ENCODE peak calls at places on chromosomes 1 and 21, in nine cellular contexts. V is A549, B is left ventricle myocardium inferior, M is AG09309, K is pancreas, S is colonic mucosa, J is GM23338, N is GM10248, U is choroid plexus epithelial cell. L is an unnamed sample.

GRCh38 chr1:60924964-60925798 is 157.2 kb upstream of the NFIA start:
- DNase-seq in V (no peak), B (no peak), M (no peak), K (no peak), S (peak), J (no peak), N (no peak), U (no peak), L (no peak)

GRCh38 chr21:44566403-44566802 is 7.1 kb upstream of the KRTAP10-4 start:
- DNase-seq in V (no peak), B (no peak), M (no peak), K (no peak), S (no peak), J (no peak), N (peak), U (no peak), L (no peak)

GRCh38 chr21:16532841-16533240 is 803.1 kb downstream of the USP25 start:
- DNase-seq in V (no peak), B (no peak), M (no peak), K (no peak), S (no peak), J (no peak), N (no peak), U (peak), L (no peak)

GRCh38 chr1:61808968-61809367 is 66.7 kb downstream of the PATJ start:
- DNase-seq in V (no peak), B (no peak), M (no peak), K (no peak), S (no peak), J (no peak), N (no peak), U (peak), L (no peak)

GRCh38 chr1:106534612-106535011 is 521.9 kb upstream of the PRMT6 start:
- DNase-seq in V (no peak), B (no peak), M (no peak), K (no peak), S (no peak), J (peak), N (no peak), U (no peak), L (no peak)

GRCh38 chr21:26809745-26810144 is 35.5 kb downstream of the ADAMTS1 start:
- DNase-seq in V (no peak), B (no peak), M (no peak), K (no peak), S (no peak), J (no peak), N (no peak), U (no peak), L (no peak)

GRCh38 chr1:230222678-230223077 is 155.6 kb downstream of the GALNT2 start:
- DNase-seq in V (no peak), B (no peak), M (no peak), K (no peak), S (no peak), J (no peak), N (no peak), U (peak), L (no peak)

GRCh38 chr1:8431028-8431427 is 113.1 kb downstream of the SLC45A1 start:
- DNase-seq in V (no peak), B (no peak), M (no peak), K (no peak), S (no peak), J (peak), N (no peak), U (peak), L (no peak)

GRCh38 chr1:48649880-48650279 is 126.8 kb downstream of the BEND5 start:
- DNase-seq in V (no peak), B (no peak), M (no peak), K (no peak), S (no peak), J (no peak), N (no peak), U (no peak), L (no peak)

GRCh38 chr1:6445062-6445763 is 20.6 kb downstream of the ESPN start:
- DNase-seq in V (no peak), B (no peak), M (no peak), K (peak), S (peak), J (peak), N (no peak), U (peak), L (peak)

GRCh38 chr21:21195417-21195816 is 197.2 kb downstream of the NCAM2 start:
- DNase-seq in V (no peak), B (no peak), M (no peak), K (no peak), S (no peak), J (no peak), N (no peak), U (no peak), L (no peak)

GRCh38 chr1:68046423-68046822 is 4.0 kb downstream of the DIRAS3 start:
- DNase-seq in V (no peak), B (no peak), M (no peak), K (no peak), S (no peak), J (peak), N (no peak), U (no peak), L (no peak)

GRCh38 chr1:234683856-234684632 is 74.1 kb upstream of the IRF2BP2 start:
- DNase-seq in V (peak), B (peak), M (no peak), K (peak), S (peak), J (peak), N (no peak), U (peak), L (peak)

GRCh38 chr1:224170748-224171478 is 12.1 kb upstream of the DEGS1 start:
- DNase-seq in V (peak), B (no peak), M (no peak), K (no peak), S (no peak), J (peak), N (no peak), U (peak), L (peak)

GRCh38 chr21:27275294-27275927 is 308.5 kb upstream of the ADAMTS5 start:
- DNase-seq in V (no peak), B (no peak), M (peak), K (no peak), S (no peak), J (no peak), N (no peak), U (peak), L (no peak)

GRCh38 chr1:81803423-81804103 is 2.8 kb downstream of the ADGRL2 start:
- DNase-seq in V (no peak), B (no peak), M (no peak), K (no peak), S (peak), J (peak), N (no peak), U (peak), L (no peak)

GRCh38 chr1:154350383-154350782 is 25.1 kb downstream of the ATP8B2 start:
- DNase-seq in V (no peak), B (no peak), M (no peak), K (no peak), S (peak), J (peak), N (no peak), U (no peak), L (peak)

GRCh38 chr21:41868062-41868710 is 11.0 kb downstream of the PRDM15 start:
- DNase-seq in V (no peak), B (no peak), M (no peak), K (no peak), S (no peak), J (no peak), N (peak), U (peak), L (no peak)

GRCh38 chr1:70043806-70044205 is 161.6 kb downstream of the LRRC40 start:
- DNase-seq in V (no peak), B (no peak), M (peak), K (no peak), S (no peak), J (peak), N (no peak), U (peak), L (no peak)

GRCh38 chr1:41438711-41439110 is 45.8 kb downstream of the EDN2 start:
- DNase-seq in V (no peak), B (no peak), M (no peak), K (no peak), S (no peak), J (no peak), N (no peak), U (no peak), L (no peak)

GRCh38 chr1:171257207-171258052 is 9.1 kb downstream of the FMO1 start:
- DNase-seq in V (no peak), B (no peak), M (peak), K (peak), S (peak), J (no peak), N (no peak), U (peak), L (peak)

GRCh38 chr1:81954388-81955023 is 153.8 kb downstream of the ADGRL2 start:
- DNase-seq in V (no peak), B (no peak), M (no peak), K (no peak), S (no peak), J (no peak), N (no peak), U (no peak), L (no peak)

GRCh38 chr1:151867785-151868403 is 14.4 kb upstream of the THEM5 start:
- DNase-seq in V (no peak), B (no peak), M (peak), K (no peak), S (no peak), J (no peak), N (no peak), U (peak), L (no peak)

GRCh38 chr1:189429610-189430009 is 1048.1 kb downstream of the BRINP3 start:
- DNase-seq in V (peak), B (no peak), M (no peak), K (no peak), S (no peak), J (peak), N (peak), U (peak), L (no peak)

GRCh38 chr1:41758490-41758889 is 160.2 kb downstream of the HIVEP3 start:
- DNase-seq in V (no peak), B (no peak), M (no peak), K (no peak), S (no peak), J (no peak), N (no peak), U (peak), L (no peak)

GRCh38 chr1:92362970-92363369 is 64.1 kb downstream of the RPAP2 start:
- DNase-seq in V (no peak), B (no peak), M (no peak), K (no peak), S (no peak), J (no peak), N (no peak), U (no peak), L (no peak)

GRCh38 chr1:230230273-230230672 is 163.2 kb downstream of the GALNT2 start:
- DNase-seq in V (no peak), B (no peak), M (no peak), K (no peak), S (no peak), J (no peak), N (no peak), U (no peak), L (no peak)

GRCh38 chr1:27621067-27621920 is 13.7 kb downstream of the FGR start:
- DNase-seq in V (no peak), B (no peak), M (no peak), K (no peak), S (no peak), J (no peak), N (no peak), U (peak), L (peak)

GRCh38 chr1:235822685-235823084 is 44.0 kb downstream of the LYST start:
- DNase-seq in V (no peak), B (no peak), M (no peak), K (no peak), S (no peak), J (peak), N (no peak), U (peak), L (no peak)

GRCh38 chr1:63799810-63800209 is 26.0 kb downstream of the ROR1 start:
- DNase-seq in V (no peak), B (no peak), M (peak), K (no peak), S (no peak), J (no peak), N (no peak), U (peak), L (no peak)

GRCh38 chr1:220791287-220791686 is 4.6 kb downstream of the MTARC1 start:
- DNase-seq in V (no peak), B (no peak), M (no peak), K (no peak), S (no peak), J (no peak), N (no peak), U (peak), L (no peak)

GRCh38 chr1:19064906-19065450 is 108.5 kb upstream of the IFFO2 start:
- DNase-seq in V (no peak), B (no peak), M (no peak), K (no peak), S (no peak), J (no peak), N (no peak), U (no peak), L (no peak)

GRCh38 chr21:45634511-45635183 is 8.9 kb upstream of the PCBP3 start:
- DNase-seq in V (no peak), B (no peak), M (no peak), K (no peak), S (peak), J (no peak), N (no peak), U (peak), L (no peak)

GRCh38 chr1:211324992-211325775 is 1.4 kb upstream of the TRAF5 start:
- DNase-seq in V (no peak), B (no peak), M (no peak), K (no peak), S (no peak), J (no peak), N (no peak), U (no peak), L (no peak)

GRCh38 chr1:93976711-93977328 is 67.6 kb upstream of the GCLM start:
- DNase-seq in V (no peak), B (no peak), M (no peak), K (no peak), S (no peak), J (no peak), N (no peak), U (no peak), L (no peak)

GRCh38 chr1:205577874-205578658 is 53.7 kb downstream of the ELK4 start:
- DNase-seq in V (no peak), B (no peak), M (no peak), K (no peak), S (peak), J (no peak), N (no peak), U (no peak), L (peak)
- TF ChIP-seq CTCF in V (no peak), B (no peak), M (no peak), K (no peak), S (no peak), J (no peak), N (no peak), U (no peak), L (no peak)

DNA sequence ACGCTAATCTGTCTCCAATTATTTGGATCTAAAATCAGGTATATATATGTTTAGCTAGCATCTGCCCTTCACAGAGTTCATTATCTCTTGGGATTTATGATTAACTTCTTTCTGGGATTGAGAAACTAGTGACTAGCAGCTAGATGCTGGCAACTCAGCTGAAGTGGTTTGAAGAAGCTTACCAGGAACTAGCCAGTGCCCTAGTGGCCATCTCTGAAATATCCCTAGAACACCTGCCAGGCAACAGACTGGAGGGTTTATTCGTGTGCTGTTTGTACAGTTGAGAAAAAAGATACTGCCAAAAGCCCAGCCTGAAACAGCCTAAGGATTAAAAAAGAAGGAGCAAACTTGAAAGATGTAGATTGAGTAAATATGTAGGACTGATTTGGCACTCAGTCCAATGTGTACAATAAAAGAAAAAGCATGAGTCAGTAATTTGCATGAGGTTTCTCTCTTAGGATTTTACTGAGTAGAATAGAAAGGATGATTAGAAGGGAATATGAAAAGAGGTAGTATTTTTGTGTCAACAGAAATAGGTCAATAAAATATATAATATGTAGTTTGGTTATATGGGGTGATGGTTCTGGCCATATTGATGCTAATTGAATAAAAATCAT is 1144.6 kb upstream of the ADGRL2 start:
- DNase-seq in V (peak), B (no peak), M (no peak), K (no peak), S (no peak), J (peak), N (peak), U (peak), L (peak)
- TF ChIP-seq CTCF in V (peak), B (no peak), M (no peak), K (no peak), S (no peak), J (peak), N (no peak), U (peak), L (peak)

GRCh38 chr1:228689255-228689654 is 46.0 kb upstream of the RHOU start:
- DNase-seq in V (no peak), B (no peak), M (no peak), K (no peak), S (no peak), J (no peak), N (no peak), U (no peak), L (no peak)

GRCh38 chr1:228683428-228683827 is 51.9 kb upstream of the RHOU start:
- DNase-seq in V (no peak), B (no peak), M (no peak), K (no peak), S (no peak), J (no peak), N (no peak), U (no peak), L (no peak)

GRCh38 chr1:228687562-228687961 is 47.7 kb upstream of the RHOU start:
- DNase-seq in V (no peak), B (no peak), M (no peak), K (no peak), S (no peak), J (no peak), N (no peak), U (no peak), L (no peak)

GRCh38 chr1:228684609-228685008 is 50.7 kb upstream of the RHOU start:
- DNase-seq in V (no peak), B (no peak), M (no peak), K (no peak), S (no peak), J (no peak), N (no peak), U (no peak), L (no peak)

DNA sequence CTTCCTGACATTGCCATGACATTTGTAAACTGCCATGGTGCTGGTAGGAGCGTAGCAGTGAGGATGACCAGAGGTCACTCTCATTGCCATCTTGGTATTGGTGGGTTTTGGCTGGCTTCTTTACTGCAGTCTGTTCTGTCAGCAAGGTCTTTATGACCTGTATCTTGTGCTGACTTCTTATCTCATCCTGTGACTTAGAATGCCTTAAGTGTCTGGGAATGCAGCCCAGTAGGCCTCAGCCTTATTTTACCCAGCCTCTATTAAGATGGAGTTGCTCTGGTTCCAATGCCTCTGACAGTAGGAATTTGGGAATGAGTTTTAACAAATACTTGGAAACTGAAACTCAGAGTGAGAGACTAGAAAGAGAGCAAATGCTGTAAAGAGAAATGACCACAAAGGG is 50.2 kb upstream of the RHOU start:
- DNase-seq in V (no peak), B (no peak), M (no peak), K (no peak), S (no peak), J (no peak), N (no peak), U (no peak), L (no peak)
- TF ChIP-seq CTCF in V (no peak), B (no peak), M (no peak), K (no peak), S (no peak), J (no peak), N (no peak), U (no peak), L (no peak)

DNA sequence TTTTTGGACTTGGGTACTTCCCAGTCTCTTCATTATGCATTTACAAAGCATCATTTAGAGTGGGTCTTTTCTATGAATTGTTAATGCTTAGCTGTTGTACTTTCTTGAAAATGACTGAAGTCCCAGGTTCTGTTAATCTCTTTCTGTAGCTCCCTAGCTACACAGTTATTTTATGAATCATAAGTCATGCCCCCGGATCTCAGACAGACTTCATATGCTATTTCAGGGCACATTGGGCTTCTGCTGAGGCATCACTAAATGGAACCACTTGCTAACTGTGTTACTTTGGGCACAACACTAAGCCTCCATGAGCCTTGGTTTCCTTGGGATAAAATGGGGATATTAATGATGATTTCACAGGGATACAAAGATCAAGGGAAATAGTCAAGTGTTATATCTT is 55.5 kb upstream of the RBM15 start:
- DNase-seq in V (no peak), B (no peak), M (no peak), K (no peak), S (no peak), J (no peak), N (no peak), U (peak), L (no peak)
- TF ChIP-seq CTCF in V (no peak), B (no peak), M (no peak), K (no peak), S (no peak), J (no peak), N (no peak), U (no peak), L (no peak)

GRCh38 chr1:209569445-209570207 is 13.9 kb upstream of the CAMK1G start:
- DNase-seq in V (peak), B (peak), M (peak), K (peak), S (peak), J (peak), N (peak), U (peak), L (peak)
- TF ChIP-seq CTCF in V (peak), B (peak), M (peak), K (peak), S (peak), J (peak), N (peak), U (peak), L (no peak)

GRCh38 chr1:53826367-53826766 is 11.7 kb downstream of the NDC1 start:
- DNase-seq in V (peak), B (no peak), M (peak), K (no peak), S (no peak), J (peak), N (no peak), U (peak), L (no peak)
- TF ChIP-seq CTCF in V (no peak), B (no peak), M (peak), K (no peak), S (no peak), J (peak), N (no peak), U (peak), L (no peak)

GRCh38 chr21:31985398-31985797 is 112.6 kb downstream of the HUNK start:
- DNase-seq in V (no peak), B (no peak), M (no peak), K (no peak), S (no peak), J (no peak), N (no peak), U (no peak), L (no peak)
- TF ChIP-seq CTCF in V (no peak), B (no peak), M (no peak), K (no peak), S (no peak), J (peak), N (no peak), U (no peak), L (no peak)

GRCh38 chr1:183580281-183580682 is 10.0 kb downstream of the NCF2 start:
- DNase-seq in V (peak), B (no peak), M (no peak), K (no peak), S (no peak), J (peak), N (peak), U (peak), L (no peak)
- TF ChIP-seq CTCF in V (peak), B (no peak), M (peak), K (no peak), S (no peak), J (peak), N (peak), U (peak), L (no peak)

L was measured in stomach.